ENCODE peak calls at places on chromosomes 1 and 21, in seven cellular contexts. Y, O, Z, V, T, L and P are unnamed samples.
A peak's percentile ranks its signal among the peaks of the same experiment; 100 is the strongest.

GRCh38 chr1:212713465-212714136 is 14.0 kb upstream of the BATF3 start:
- DNase-seq in Y (no peak), O (no peak), Z (no peak), V (no peak), T (no peak), L (no peak), P (no peak)

GRCh38 chr21:41142051-41142795 is 25.7 kb upstream of the BACE2 start:
- DNase-seq in Y (no peak), O (no peak), Z (no peak), V (peak; percentile 69), T (no peak), L (no peak), P (peak; percentile 65)

GRCh38 chr1:6490181-6491075 is 1.0 kb downstream of the PLEKHG5 start:
- DNase-seq in Y (no peak), O (peak; percentile 45), Z (peak; percentile 22), V (peak; percentile 89), T (peak; percentile 18), L (peak; percentile 75), P (peak; percentile 96)

GRCh38 chr1:155379877-155380192 is 59.1 kb downstream of the RUSC1 start:
- DNase-seq in Y (no peak), O (no peak), Z (no peak), V (peak; percentile 4), T (no peak), L (no peak), P (peak; percentile 40)

GRCh38 chr1:2476066-2476999 is at the start of gene PLCH2:
- DNase-seq in Y (no peak), O (no peak), Z (no peak), V (no peak), T (no peak), L (no peak), P (peak; percentile 70)

GRCh38 chr1:8603220-8603616 is 214.2 kb downstream of the RERE start:
- DNase-seq in Y (no peak), O (no peak), Z (no peak), V (no peak), T (no peak), L (no peak), P (no peak)

GRCh38 chr1:59143824-59144223 is 153.1 kb upstream of the FGGY start:
- DNase-seq in Y (no peak), O (no peak), Z (no peak), V (peak; percentile 37), T (no peak), L (no peak), P (peak; percentile 48)

GRCh38 chr1:40980453-40981121 is 1.1 kb downstream of the CTPS1 start:
- DNase-seq in Y (no peak), O (peak; percentile 26), Z (peak; percentile 40), V (no peak), T (no peak), L (peak; percentile 66), P (peak; percentile 62)

GRCh38 chr1:228747536-228747935 is 12.3 kb downstream of the RHOU start:
- DNase-seq in Y (no peak), O (no peak), Z (no peak), V (no peak), T (no peak), L (no peak), P (no peak)

GRCh38 chr1:218705391-218705790 is 360.3 kb downstream of the TGFB2 start:
- DNase-seq in Y (no peak), O (no peak), Z (no peak), V (no peak), T (no peak), L (no peak), P (no peak)

GRCh38 chr1:182599339-182599738 is 4.8 kb downstream of the RGS16 start:
- DNase-seq in Y (no peak), O (no peak), Z (no peak), V (peak; percentile 42), T (no peak), L (peak; percentile 45), P (peak; percentile 67)

GRCh38 chr1:200376521-200376920 is 33.3 kb downstream of the ZNF281 start:
- DNase-seq in Y (no peak), O (no peak), Z (no peak), V (no peak), T (no peak), L (no peak), P (no peak)

GRCh38 chr1:76659171-76659940 is 207.9 kb upstream of the ST6GALNAC5 start:
- DNase-seq in Y (no peak), O (no peak), Z (no peak), V (no peak), T (no peak), L (no peak), P (no peak)

GRCh38 chr1:154629160-154630073 is 21.4 kb upstream of the ADAR start:
- DNase-seq in Y (no peak), O (no peak), Z (no peak), V (no peak), T (no peak), L (no peak), P (no peak)

GRCh38 chr1:27070390-27071048 is 57.9 kb upstream of the TENT5B start:
- DNase-seq in Y (no peak), O (no peak), Z (no peak), V (peak; percentile 47), T (no peak), L (no peak), P (peak; percentile 83)

GRCh38 chr1:7049913-7050625 is 264.8 kb downstream of the CAMTA1 start:
- DNase-seq in Y (no peak), O (no peak), Z (no peak), V (no peak), T (no peak), L (no peak), P (no peak)

GRCh38 chr1:2786329-2787162 is 14.9 kb downstream of the TTC34 start:
- DNase-seq in Y (no peak), O (peak; percentile 72), Z (peak; percentile 61), V (no peak), T (peak; percentile 71), L (peak; percentile 77), P (peak; percentile 58)

GRCh38 chr1:78334114-78334513 is 156.7 kb upstream of the PTGFR start:
- DNase-seq in Y (no peak), O (no peak), Z (no peak), V (no peak), T (no peak), L (no peak), P (no peak)

GRCh38 chr1:115433483-115433882 is 95.4 kb upstream of the NGF start:
- DNase-seq in Y (no peak), O (no peak), Z (no peak), V (no peak), T (no peak), L (no peak), P (no peak)